ENCODE peak calls at places on chromosomes 16 and 17, in four cellular contexts. J, C, A and Q are unnamed samples.

GRCh38 chr16:9406039-9406438 is 314.6 kb downstream of the HAPSTR1 start:
- DNase-seq in A (no peak), J (no peak), C (no peak), Q (no peak)

GRCh38 chr17:57823469-57824401 is 26.1 kb downstream of the MRPS23 start:
- DNase-seq in A (no peak), C (no peak), J (no peak), Q (no peak)

GRCh38 chr17:48542956-48543853 is 1.7 kb downstream of the HOXB2 start:
- DNase-seq in C (no peak), A (no peak), J (peak), Q (peak)

GRCh38 chr17:50443492-50444051 is 17.6 kb downstream of the ACSF2 start:
- DNase-seq in A (no peak), C (no peak), J (no peak), Q (no peak)

GRCh38 chr16:87201052-87201451 is 116.1 kb downstream of the C16orf95 start:
- DNase-seq in C (no peak), J (no peak), A (no peak), Q (no peak)

GRCh38 chr17:34979650-34980352 is 511 bp upstream of the LIG3 start:
- DNase-seq in C (no peak), J (no peak), A (no peak), Q (no peak)

GRCh38 chr17:73748521-73748920 is 104.3 kb upstream of the SDK2 start:
- DNase-seq in A (no peak), C (no peak), J (no peak), Q (no peak)

GRCh38 chr17:42842286-42842685 is 2.1 kb upstream of the AOC2 start:
- DNase-seq in C (no peak), A (no peak), J (no peak), Q (no peak)

GRCh38 chr16:67719048-67719777 is at the start of gene GFOD2:
- DNase-seq in A (peak), C (peak), J (peak), Q (peak)

GRCh38 chr16:85381738-85382592 is 231.2 kb upstream of the GSE1 start:
- DNase-seq in C (no peak), J (no peak), A (no peak), Q (no peak)

GRCh38 chr16:1771864-1772361 is 570 bp upstream of the NME3 start:
- DNase-seq in A (no peak), C (no peak), J (no peak), Q (no peak)

GRCh38 chr17:34570491-34570890 is 8.9 kb upstream of the TMEM132E start:
- DNase-seq in C (no peak), A (no peak), J (no peak), Q (no peak)

GRCh38 chr17:73802314-73802713 is 158.1 kb upstream of the SDK2 start:
- DNase-seq in J (no peak), C (no peak), A (no peak), Q (peak)

GRCh38 chr16:81095953-81096714 is at the start of gene GCSH:
- DNase-seq in C (peak), A (peak), J (peak), Q (peak)

GRCh38 chr16:68921654-68922053 is 78.3 kb downstream of the TANGO6 start:
- DNase-seq in A (peak), C (no peak), J (no peak), Q (no peak)

GRCh38 chr16:64712027-64712426 is 409.8 kb downstream of the CDH11 start:
- DNase-seq in C (no peak), A (no peak), J (no peak), Q (no peak)

GRCh38 chr17:61314368-61315078 is 85.1 kb upstream of the TBX2 start:
- DNase-seq in C (no peak), J (no peak), A (peak), Q (no peak)

GRCh38 chr16:89842471-89843408 is 14.5 kb downstream of the SPIRE2 start:
- DNase-seq in J (no peak), A (no peak), C (no peak), Q (no peak)

GRCh38 chr17:9557356-9557755 is 18.3 kb downstream of the STX8 start:
- DNase-seq in J (no peak), C (no peak), A (no peak), Q (no peak)

GRCh38 chr17:81162491-81162890 is 2.8 kb upstream of the PVALEF start:
- DNase-seq in A (no peak), C (no peak), J (no peak), Q (no peak)

DNA sequence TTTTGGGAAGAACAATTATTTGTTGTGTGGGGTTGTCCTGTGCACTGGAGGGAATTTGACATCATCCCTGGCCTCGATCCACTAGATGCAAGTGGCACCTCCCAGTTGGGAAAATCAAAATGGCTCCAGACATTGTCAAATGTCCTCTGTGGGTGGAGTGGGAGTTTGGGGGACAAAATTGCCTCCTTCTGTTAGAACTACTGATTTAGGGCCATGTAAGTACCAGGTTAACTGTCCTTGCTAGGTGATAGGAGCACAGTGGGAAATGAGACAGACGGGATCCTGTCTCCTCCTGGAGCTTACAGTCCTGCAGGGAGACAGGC is 56.8 kb downstream of the ARHGAP23 start:
- DNase-seq in J (no peak), C (no peak), A (no peak), Q (no peak)
- TF ChIP-seq CTCF in J (peak), C (no peak), A (no peak), Q (peak)

GRCh38 chr17:76791053-76791980 is 53.4 kb downstream of the MFSD11 start:
- DNase-seq in C (no peak), A (peak), J (no peak), Q (no peak)

GRCh38 chr17:76792348-76792747 is 54.4 kb downstream of the MFSD11 start:
- DNase-seq in C (no peak), A (no peak), J (no peak), Q (no peak)

GRCh38 chr17:76796081-76796480 is 58.2 kb downstream of the MFSD11 start:
- DNase-seq in A (no peak), J (no peak), C (no peak), Q (no peak)

GRCh38 chr17:76797441-76797840 is 59.5 kb downstream of the MFSD11 start:
- DNase-seq in C (no peak), A (no peak), J (no peak), Q (no peak)

GRCh38 chr17:76793775-76794174 is 55.9 kb downstream of the MFSD11 start:
- DNase-seq in J (no peak), A (no peak), C (no peak), Q (no peak)
- TF ChIP-seq CTCF in J (no peak), A (no peak), C (peak), Q (no peak)

GRCh38 chr17:6915620-6916019 is 80.2 kb upstream of the ALOX12 start:
- DNase-seq in A (no peak), C (no peak), J (no peak), Q (no peak)
- TF ChIP-seq CTCF in A (no peak), C (no peak), J (no peak), Q (no peak)

GRCh38 chr17:17834974-17835373 is 1.8 kb downstream of the SREBF1 start:
- DNase-seq in A (no peak), C (no peak), J (no peak), Q (no peak)
- TF ChIP-seq CTCF in A (no peak), C (no peak), J (no peak), Q (no peak)